ENCODE peak calls at places on chromosomes 13 and 19, in six cellular contexts. D is Calu3, P is DMS53, L is OCI-LY7, H is ovary, G is fibroblast of lung. M is an unnamed sample.

GRCh38 chr13:50801087-50801931 is 42.2 kb downstream of the DLEU7 start:
- DNase-seq in D (peak; percentile 63), P (peak; percentile 70), L (peak; percentile 90), H (peak; percentile 24), G (peak; percentile 71), M (peak; percentile 80)

GRCh38 chr19:12484371-12485322 is at the start of gene ZNF709:
- DNase-seq in D (peak; percentile 84), P (peak; percentile 86), L (peak; percentile 93), H (peak; percentile 94), G (peak; percentile 80), M (peak; percentile 70)

GRCh38 chr13:20197361-20197834 is 4.7 kb upstream of the GJB2 start:
- DNase-seq in D (no peak), P (peak; percentile 79), L (peak; percentile 49), H (no peak), G (peak; percentile 43), M (peak; percentile 17)

GRCh38 chr19:46631481-46631880 is 4.5 kb downstream of the GNG8 start:
- DNase-seq in D (no peak), P (no peak), L (no peak), H (no peak), G (peak; percentile 29), M (no peak)

GRCh38 chr13:113834496-113835200 is 29.2 kb downstream of the GAS6 start:
- DNase-seq in D (no peak), P (no peak), L (no peak), H (no peak), G (no peak), M (no peak)

GRCh38 chr13:97004096-97004876 is 10.0 kb upstream of the OXGR1 start:
- DNase-seq in D (no peak), P (no peak), L (no peak), H (no peak), G (peak; percentile 94), M (peak; percentile 14)

GRCh38 chr19:7928741-7929701 is 3.1 kb upstream of the CTXN1 start:
- DNase-seq in D (peak; percentile 51), P (peak; percentile 74), L (peak; percentile 51), H (peak; percentile 82), G (peak; percentile 84), M (no peak)

GRCh38 chr13:35388456-35388855 is 88.0 kb downstream of the MAB21L1 start:
- DNase-seq in D (no peak), P (no peak), L (no peak), H (no peak), G (no peak), M (no peak)

GRCh38 chr19:995051-995827 is 5.0 kb upstream of the GRIN3B start:
- DNase-seq in D (peak; percentile 25), P (peak; percentile 84), L (no peak), H (no peak), G (peak; percentile 33), M (no peak)

GRCh38 chr13:77760893-77761292 is 63.4 kb downstream of the SLAIN1 start:
- DNase-seq in D (no peak), P (no peak), L (no peak), H (no peak), G (no peak), M (no peak)

GRCh38 chr19:11658954-11659353 is 61.7 kb downstream of the ZNF627 start:
- DNase-seq in D (no peak), P (no peak), L (no peak), H (no peak), G (no peak), M (no peak)

GRCh38 chr13:21137696-21138095 is 38.7 kb downstream of the SKA3 start:
- DNase-seq in D (peak; percentile 19), P (peak; percentile 22), L (no peak), H (no peak), G (peak; percentile 26), M (no peak)

GRCh38 chr19:38079926-38080380 is 144.1 kb downstream of the DPF1 start:
- DNase-seq in D (peak; percentile 57), P (peak; percentile 98), L (peak; percentile 70), H (no peak), G (peak; percentile 96), M (peak; percentile 83)

GRCh38 chr13:106383791-106384190 is 151.7 kb downstream of the EFNB2 start:
- DNase-seq in D (no peak), P (no peak), L (no peak), H (no peak), G (no peak), M (no peak)

GRCh38 chr13:96898212-96898611 is 96.1 kb downstream of the OXGR1 start:
- DNase-seq in D (no peak), P (no peak), L (no peak), H (no peak), G (peak; percentile 45), M (no peak)

GRCh38 chr19:52541608-52542007 is 14.1 kb downstream of the ZNF808 start:
- DNase-seq in D (no peak), P (no peak), L (no peak), H (no peak), G (no peak), M (no peak)

GRCh38 chr19:41701401-41702075 is 6.9 kb upstream of the CEACAM5 start:
- DNase-seq in D (peak; percentile 63), P (peak; percentile 68), L (peak; percentile 20), H (no peak), G (no peak), M (no peak)

GRCh38 chr19:18379803-18380747 is 5.9 kb upstream of the GDF15 start:
- DNase-seq in D (peak; percentile 80), P (peak; percentile 98), L (no peak), H (peak; percentile 86), G (peak; percentile 93), M (peak; percentile 63)

GRCh38 chr13:60661514-60661913 is 264.5 kb downstream of the TDRD3 start:
- DNase-seq in D (no peak), P (no peak), L (no peak), H (no peak), G (no peak), M (no peak)

GRCh38 chr13:78598382-78598781 is 5.0 kb downstream of the POU4F1 start:
- DNase-seq in D (no peak), P (no peak), L (no peak), H (no peak), G (no peak), M (no peak)

GRCh38 chr13:81639984-81640582 is 1299.2 kb upstream of the SPRY2 start:
- DNase-seq in D (peak; percentile 8), P (peak; percentile 39), L (peak; percentile 1), H (no peak), G (no peak), M (no peak)

GRCh38 chr13:64369121-64369520 is 2861.0 kb downstream of the PCDH9 start:
- DNase-seq in D (no peak), P (no peak), L (no peak), H (no peak), G (no peak), M (no peak)

GRCh38 chr19:1243768-1244692 is 2.5 kb downstream of the ATP5F1D start:
- DNase-seq in D (peak; percentile 85), P (peak; percentile 84), L (peak; percentile 91), H (peak; percentile 93), G (peak; percentile 69), M (peak; percentile 82)

GRCh38 chr19:38564981-38565685 is 52.6 kb downstream of the MAP4K1 start:
- DNase-seq in D (peak; percentile 57), P (no peak), L (no peak), H (no peak), G (peak; percentile 6), M (no peak)

GRCh38 chr13:36344886-36345437 is 1.2 kb downstream of the SPART start:
- DNase-seq in D (no peak), P (peak; percentile 53), L (no peak), H (peak; percentile 23), G (peak; percentile 17), M (peak; percentile 16)

GRCh38 chr19:42280761-42281174 is 11.7 kb downstream of the CIC start:
- DNase-seq in D (no peak), P (no peak), L (no peak), H (no peak), G (peak; percentile 76), M (peak; percentile 46)